ENCODE peak calls at places on chromosomes 6 and 20, in seven cellular contexts. A, V, E, I, R, F and Q are unnamed samples.

GRCh38 chr6:119446623-119447008 is 97.1 kb upstream of the MAN1A1 start:
- DNase-seq in E (no peak), I (no peak), R (no peak), A (no peak), V (no peak), F (no peak), Q (no peak)

GRCh38 chr20:36312724-36313441 is 6.7 kb downstream of the DLGAP4 start:
- DNase-seq in R (no peak), E (no peak), F (no peak), A (no peak), V (no peak), I (no peak), Q (no peak)

GRCh38 chr20:2124632-2125131 is 23.1 kb downstream of the STK35 start:
- DNase-seq in E (no peak), V (no peak), F (no peak), I (no peak), A (no peak), R (no peak), Q (no peak)

GRCh38 chr6:151652338-151652737 is 155.1 kb upstream of the ESR1 start:
- DNase-seq in R (no peak), F (no peak), I (no peak), V (no peak), E (no peak), A (no peak), Q (no peak)

GRCh38 chr6:32047084-32047478 is 8.9 kb downstream of the CYP21A2 start:
- DNase-seq in F (no peak), E (no peak), A (no peak), I (no peak), R (no peak), V (no peak), Q (no peak)

GRCh38 chr6:119096683-119097310 is 18.3 kb upstream of the FAM184A start:
- DNase-seq in F (no peak), A (no peak), R (no peak), E (no peak), I (peak), V (peak), Q (no peak)

GRCh38 chr6:89116702-89117101 is 1.2 kb downstream of the SRSF12 start:
- DNase-seq in E (no peak), R (no peak), F (no peak), A (no peak), I (no peak), V (no peak), Q (no peak)

GRCh38 chr6:106253731-106254130 is 71.8 kb downstream of the ATG5 start:
- DNase-seq in R (no peak), E (no peak), I (no peak), F (no peak), V (no peak), A (no peak), Q (no peak)

GRCh38 chr20:11255860-11256259 is 582.1 kb upstream of the JAG1 start:
- DNase-seq in A (no peak), R (no peak), F (no peak), I (no peak), V (no peak), E (no peak), Q (no peak)

GRCh38 chr6:106287215-106287614 is 38.3 kb downstream of the ATG5 start:
- DNase-seq in I (no peak), F (no peak), A (no peak), E (no peak), V (no peak), R (no peak), Q (no peak)